ENCODE peak calls at places on chromosome 10, in five cellular contexts. M is DMS153, G is fibroblast of lung, R is NCI-H82, A is T-helper 9 cell. Y is an unnamed sample.

GRCh38 chr10:123398180-123398591 is 244.0 kb downstream of the BUB3 start:
- DNase-seq in G (no peak), M (no peak), R (no peak), A (no peak), Y (no peak)

GRCh38 chr10:14468726-14469125 is 138.0 kb upstream of the FRMD4A start:
- DNase-seq in R (no peak), A (no peak), G (no peak), M (no peak), Y (peak; percentile 68)

GRCh38 chr10:59709472-59710125 is at the start of gene SLC16A9:
- DNase-seq in A (no peak), G (peak; percentile 59), M (peak; percentile 10), R (peak; percentile 80), Y (peak; percentile 86)

GRCh38 chr10:132427939-132428367 is 31.0 kb downstream of the PWWP2B start:
- DNase-seq in R (no peak), M (no peak), G (no peak), A (no peak), Y (no peak)

GRCh38 chr10:43229208-43230061 is 37.4 kb downstream of the RASGEF1A start:
- DNase-seq in R (peak; percentile 24), G (no peak), A (peak; percentile 25), M (no peak), Y (peak; percentile 20)

GRCh38 chr10:106267591-106267990 is 896.9 kb downstream of the SORCS1 start:
- DNase-seq in A (no peak), R (no peak), G (no peak), M (no peak), Y (no peak)

GRCh38 chr10:130740166-130740565 is 571.4 kb downstream of the TCERG1L start:
- DNase-seq in M (no peak), G (no peak), A (no peak), R (no peak), Y (no peak)

GRCh38 chr10:77360121-77360520 is 277.5 kb downstream of the KCNMA1 start:
- DNase-seq in M (no peak), A (no peak), R (no peak), G (no peak), Y (peak; percentile 38)

GRCh38 chr10:52121688-52122087 is 192.4 kb upstream of the DKK1 start:
- DNase-seq in A (no peak), R (peak; percentile 8), G (no peak), M (no peak), Y (no peak)

GRCh38 chr10:34933676-34934075 is 118.6 kb upstream of the PARD3 start:
- DNase-seq in A (no peak), R (no peak), M (no peak), G (no peak), Y (no peak)

GRCh38 chr10:10320981-10321380 is 696.7 kb upstream of the CELF2 start:
- DNase-seq in A (no peak), R (no peak), G (peak; percentile 74), M (no peak), Y (no peak)

GRCh38 chr10:85995791-85996190 is 370.8 kb downstream of the GRID1 start:
- DNase-seq in R (peak; percentile 68), A (no peak), M (peak; percentile 36), G (peak; percentile 2), Y (peak; percentile 62)

GRCh38 chr10:133034092-133034491 is 53.6 kb upstream of the ADGRA1 start:
- DNase-seq in G (no peak), R (no peak), A (no peak), M (no peak), Y (no peak)

GRCh38 chr10:35424680-35425285 is 88.5 kb downstream of the CCNY start:
- DNase-seq in R (no peak), M (no peak), A (no peak), G (no peak), Y (no peak)

GRCh38 chr10:62258926-62259325 is 9.7 kb downstream of the RTKN2 start:
- DNase-seq in R (no peak), G (no peak), M (no peak), A (no peak), Y (no peak)

GRCh38 chr10:88478256-88478655 is 104.9 kb downstream of the RNLS start:
- DNase-seq in G (no peak), M (no peak), R (no peak), A (no peak), Y (peak; percentile 86)

GRCh38 chr10:19847321-19847720 is 31.1 kb downstream of the PLXDC2 start:
- DNase-seq in G (peak; percentile 88), A (no peak), R (no peak), M (no peak), Y (no peak)

GRCh38 chr10:19977097-19977521 is 160.9 kb downstream of the PLXDC2 start:
- DNase-seq in M (no peak), G (no peak), A (no peak), R (peak; percentile 84), Y (no peak)

GRCh38 chr10:70354566-70355233 is 27.7 kb downstream of the LRRC20 start:
- DNase-seq in A (no peak), R (no peak), M (no peak), G (no peak), Y (no peak)

GRCh38 chr10:15427836-15428414 is 56.8 kb upstream of the FAM171A1 start:
- DNase-seq in G (peak; percentile 40), R (peak; percentile 66), A (no peak), M (no peak), Y (peak; percentile 46)

GRCh38 chr10:43863859-43864591 is 215.3 kb upstream of the ZNF32 start:
- DNase-seq in A (no peak), M (no peak), R (no peak), G (peak; percentile 93), Y (no peak)

GRCh38 chr10:96133135-96133534 is 3.0 kb downstream of the ZNF518A start:
- DNase-seq in G (peak; percentile 38), A (no peak), R (no peak), M (no peak), Y (no peak)

GRCh38 chr10:110858297-110858934 is 13.3 kb upstream of the PDCD4 start:
- DNase-seq in A (no peak), R (no peak), G (no peak), M (no peak), Y (no peak)

GRCh38 chr10:118471863-118472262 is 123.6 kb downstream of the PRLHR start:
- DNase-seq in M (no peak), A (no peak), G (peak; percentile 57), R (no peak), Y (no peak)

GRCh38 chr10:68560201-68560915 is at the start of gene TET1:
- DNase-seq in G (peak; percentile 54), A (no peak), M (peak; percentile 5), R (peak; percentile 78), Y (peak; percentile 75)

GRCh38 chr10:119287613-119287991 is 80.2 kb downstream of the GRK5 start:
- DNase-seq in M (no peak), A (no peak), G (no peak), R (no peak), Y (no peak)

GRCh38 chr10:73997479-73997805 is 474 bp upstream of the VCL start:
- DNase-seq in G (no peak), A (no peak), M (no peak), R (no peak), Y (peak; percentile 73)

GRCh38 chr10:70528726-70529362 is 50.3 kb downstream of the PALD1 start:
- DNase-seq in R (peak; percentile 67), G (peak; percentile 54), A (no peak), M (peak; percentile 58), Y (peak; percentile 18)

GRCh38 chr10:102476466-102477141 is 25.3 kb upstream of the C10orf95 start:
- DNase-seq in G (peak; percentile 31), A (no peak), R (no peak), M (no peak), Y (no peak)

GRCh38 chr10:3500408-3500856 is 284.6 kb downstream of the KLF6 start:
- DNase-seq in M (no peak), G (peak; percentile 97), R (peak; percentile 13), A (no peak), Y (peak; percentile 9)

GRCh38 chr10:30857803-30858202 is 173.9 kb downstream of the ZNF438 start:
- DNase-seq in A (no peak), G (peak; percentile 63), M (no peak), R (no peak), Y (no peak)